ENCODE peak calls at places on chromosomes 2 and 18, in ten cellular contexts. One of them, this sample, is unnamed.

GRCh38 chr2:215693269-215693998 is 257.6 kb upstream of the FN1 start:
- DNase-seq in SK-N-MC: no peak
- DNase-seq in right cardiac atrium: no peak
- DNase-seq in HepG2: peak; percentile 93
- DNase-seq in A549: peak; percentile 45
- DNase-seq in skeletal muscle cell: peak; percentile 69
- DNase-seq in WERI-Rb-1: no peak
- DNase-seq in lower lobe of right lung: no peak
- DNase-seq in cardiac muscle cell: no peak
- DNase-seq in HFF-Myc: no peak
- DNase-seq in this sample: no peak

GRCh38 chr2:179538406-179538805 is 273.8 kb upstream of the SESTD1 start:
- DNase-seq in SK-N-MC: no peak
- DNase-seq in WERI-Rb-1: no peak
- DNase-seq in A549: no peak
- DNase-seq in lower lobe of right lung: no peak
- DNase-seq in HFF-Myc: no peak
- DNase-seq in cardiac muscle cell: no peak
- DNase-seq in skeletal muscle cell: no peak
- DNase-seq in HepG2: no peak
- DNase-seq in right cardiac atrium: no peak
- DNase-seq in this sample: no peak

GRCh38 chr2:156156580-156156979 is 175.9 kb downstream of the NR4A2 start:
- DNase-seq in SK-N-MC: no peak
- DNase-seq in HFF-Myc: no peak
- DNase-seq in cardiac muscle cell: peak; percentile 7
- DNase-seq in right cardiac atrium: no peak
- DNase-seq in skeletal muscle cell: no peak
- DNase-seq in A549: no peak
- DNase-seq in HepG2: peak; percentile 50
- DNase-seq in lower lobe of right lung: no peak
- DNase-seq in WERI-Rb-1: no peak
- DNase-seq in this sample: no peak

GRCh38 chr2:213188971-213189899 is 37.8 kb upstream of the IKZF2 start:
- DNase-seq in SK-N-MC: no peak
- DNase-seq in lower lobe of right lung: peak; percentile 30
- DNase-seq in HepG2: peak; percentile 6
- DNase-seq in WERI-Rb-1: no peak
- DNase-seq in cardiac muscle cell: peak; percentile 49
- DNase-seq in A549: no peak
- DNase-seq in right cardiac atrium: no peak
- DNase-seq in HFF-Myc: peak; percentile 4
- DNase-seq in skeletal muscle cell: no peak
- DNase-seq in this sample: peak; percentile 45

GRCh38 chr2:230863442-230864121 is 1.2 kb upstream of the ITM2C start:
- DNase-seq in skeletal muscle cell: no peak
- DNase-seq in WERI-Rb-1: peak; percentile 57
- DNase-seq in cardiac muscle cell: no peak
- DNase-seq in lower lobe of right lung: no peak
- DNase-seq in HepG2: no peak
- DNase-seq in right cardiac atrium: no peak
- DNase-seq in HFF-Myc: no peak
- DNase-seq in SK-N-MC: no peak
- DNase-seq in A549: no peak
- DNase-seq in this sample: no peak

GRCh38 chr2:229141626-229142025 is 129.5 kb downstream of the PID1 start:
- DNase-seq in skeletal muscle cell: peak; percentile 61
- DNase-seq in HepG2: no peak
- DNase-seq in SK-N-MC: no peak
- DNase-seq in lower lobe of right lung: no peak
- DNase-seq in cardiac muscle cell: no peak
- DNase-seq in HFF-Myc: peak; percentile 31
- DNase-seq in A549: no peak
- DNase-seq in WERI-Rb-1: no peak
- DNase-seq in right cardiac atrium: no peak
- DNase-seq in this sample: no peak

GRCh38 chr2:237806334-237806733 is 7.8 kb downstream of the RBM44 start:
- DNase-seq in skeletal muscle cell: no peak
- DNase-seq in HFF-Myc: no peak
- DNase-seq in cardiac muscle cell: no peak
- DNase-seq in lower lobe of right lung: no peak
- DNase-seq in HepG2: no peak
- DNase-seq in SK-N-MC: peak; percentile 56
- DNase-seq in WERI-Rb-1: no peak
- DNase-seq in right cardiac atrium: no peak
- DNase-seq in A549: no peak
- DNase-seq in this sample: no peak

GRCh38 chr18:13292736-13293135 is 74.2 kb downstream of the LDLRAD4 start:
- DNase-seq in lower lobe of right lung: no peak
- DNase-seq in SK-N-MC: no peak
- DNase-seq in cardiac muscle cell: no peak
- DNase-seq in skeletal muscle cell: no peak
- DNase-seq in A549: no peak
- DNase-seq in HepG2: no peak
- DNase-seq in right cardiac atrium: no peak
- DNase-seq in WERI-Rb-1: no peak
- DNase-seq in HFF-Myc: no peak
- DNase-seq in this sample: no peak

GRCh38 chr18:72541871-72542690 is 2.1 kb downstream of the CBLN2 start:
- DNase-seq in HFF-Myc: no peak
- DNase-seq in WERI-Rb-1: peak; percentile 47
- DNase-seq in skeletal muscle cell: no peak
- DNase-seq in lower lobe of right lung: no peak
- DNase-seq in cardiac muscle cell: peak; percentile 48
- DNase-seq in HepG2: no peak
- DNase-seq in A549: no peak
- DNase-seq in SK-N-MC: no peak
- DNase-seq in right cardiac atrium: no peak
- DNase-seq in this sample: peak; percentile 18

GRCh38 chr18:72542993-72543361 is 1.2 kb downstream of the CBLN2 start:
- DNase-seq in skeletal muscle cell: no peak
- DNase-seq in SK-N-MC: no peak
- DNase-seq in WERI-Rb-1: peak; percentile 17
- DNase-seq in lower lobe of right lung: no peak
- DNase-seq in A549: no peak
- DNase-seq in HepG2: no peak
- DNase-seq in HFF-Myc: no peak
- DNase-seq in cardiac muscle cell: peak; percentile 51
- DNase-seq in right cardiac atrium: no peak
- DNase-seq in this sample: peak; percentile 12

GRCh38 chr18:72539861-72540260 is 4.3 kb downstream of the CBLN2 start:
- DNase-seq in skeletal muscle cell: no peak
- DNase-seq in A549: no peak
- DNase-seq in WERI-Rb-1: no peak
- DNase-seq in HepG2: no peak
- DNase-seq in HFF-Myc: no peak
- DNase-seq in SK-N-MC: no peak
- DNase-seq in lower lobe of right lung: no peak
- DNase-seq in right cardiac atrium: no peak
- DNase-seq in cardiac muscle cell: no peak
- DNase-seq in this sample: no peak

GRCh38 chr18:72544092-72544886 is at the start of gene CBLN2:
- DNase-seq in WERI-Rb-1: peak; percentile 61
- DNase-seq in SK-N-MC: no peak
- DNase-seq in lower lobe of right lung: peak; percentile 45
- DNase-seq in cardiac muscle cell: peak; percentile 92
- DNase-seq in A549: peak; percentile 58
- DNase-seq in right cardiac atrium: peak; percentile 50
- DNase-seq in HepG2: peak; percentile 23
- DNase-seq in HFF-Myc: no peak
- DNase-seq in skeletal muscle cell: peak; percentile 7
- DNase-seq in this sample: peak; percentile 85

GRCh38 chr18:72543362-72544055 is 633 bp downstream of the CBLN2 start:
- DNase-seq in WERI-Rb-1: peak; percentile 12
- DNase-seq in HepG2: no peak
- DNase-seq in skeletal muscle cell: no peak
- DNase-seq in right cardiac atrium: no peak
- DNase-seq in HFF-Myc: no peak
- DNase-seq in A549: no peak
- DNase-seq in lower lobe of right lung: no peak
- DNase-seq in cardiac muscle cell: peak; percentile 42
- DNase-seq in SK-N-MC: no peak
- DNase-seq in this sample: no peak
- H3K4me3 ChIP-seq in WERI-Rb-1: peak overlapping the region; percentile 49
- H3K4me3 ChIP-seq in HepG2: no peak overlapping the region
- H3K4me3 ChIP-seq in skeletal muscle cell: peak overlapping the region; percentile 21
- H3K4me3 ChIP-seq in right cardiac atrium: peak overlapping the region; percentile 33
- H3K4me3 ChIP-seq in HFF-Myc: no peak overlapping the region
- H3K4me3 ChIP-seq in A549: peak overlapping the region; percentile 40
- H3K4me3 ChIP-seq in lower lobe of right lung: peak overlapping the region; percentile 3
- H3K4me3 ChIP-seq in cardiac muscle cell: peak overlapping the region; percentile 42
- H3K4me3 ChIP-seq in SK-N-MC: peak overlapping the region; percentile 54
- H3K4me3 ChIP-seq in this sample: peak overlapping the region; percentile 22

GRCh38 chr2:95024306-95024880 is 1.1 kb upstream of the MAL start:
- DNase-seq in HepG2: no peak
- DNase-seq in right cardiac atrium: no peak
- DNase-seq in lower lobe of right lung: no peak
- DNase-seq in A549: no peak
- DNase-seq in skeletal muscle cell: no peak
- DNase-seq in WERI-Rb-1: no peak
- DNase-seq in cardiac muscle cell: no peak
- DNase-seq in HFF-Myc: no peak
- DNase-seq in SK-N-MC: no peak
- DNase-seq in this sample: no peak

GRCh38 chr2:95026471-95027368 is 1.2 kb downstream of the MAL start:
- DNase-seq in right cardiac atrium: no peak
- DNase-seq in cardiac muscle cell: no peak
- DNase-seq in skeletal muscle cell: no peak
- DNase-seq in lower lobe of right lung: no peak
- DNase-seq in SK-N-MC: no peak
- DNase-seq in WERI-Rb-1: no peak
- DNase-seq in HepG2: no peak
- DNase-seq in A549: no peak
- DNase-seq in HFF-Myc: no peak
- DNase-seq in this sample: no peak

GRCh38 chr2:95025406-95026319 is at the start of gene MAL:
- DNase-seq in skeletal muscle cell: no peak
- DNase-seq in cardiac muscle cell: peak; percentile 38
- DNase-seq in HepG2: no peak
- DNase-seq in right cardiac atrium: peak; percentile 38
- DNase-seq in A549: peak; percentile 41
- DNase-seq in HFF-Myc: no peak
- DNase-seq in lower lobe of right lung: no peak
- DNase-seq in SK-N-MC: no peak
- DNase-seq in WERI-Rb-1: peak; percentile 47
- DNase-seq in this sample: no peak

GRCh38 chr2:95023222-95023597 is 2.3 kb upstream of the MAL start:
- DNase-seq in SK-N-MC: no peak
- DNase-seq in A549: peak; percentile 40
- DNase-seq in WERI-Rb-1: peak; percentile 45
- DNase-seq in right cardiac atrium: no peak
- DNase-seq in lower lobe of right lung: no peak
- DNase-seq in HepG2: peak; percentile 32
- DNase-seq in skeletal muscle cell: no peak
- DNase-seq in cardiac muscle cell: no peak
- DNase-seq in HFF-Myc: no peak
- DNase-seq in this sample: no peak

GRCh38 chr2:95024960-95025405 is 525 bp upstream of the MAL start:
- DNase-seq in SK-N-MC: no peak
- DNase-seq in HFF-Myc: no peak
- DNase-seq in right cardiac atrium: no peak
- DNase-seq in WERI-Rb-1: no peak
- DNase-seq in A549: no peak
- DNase-seq in lower lobe of right lung: no peak
- DNase-seq in cardiac muscle cell: no peak
- DNase-seq in HepG2: no peak
- DNase-seq in skeletal muscle cell: no peak
- DNase-seq in this sample: no peak
- H3K4me3 ChIP-seq in SK-N-MC: no peak overlapping the region
- H3K4me3 ChIP-seq in HFF-Myc: no peak overlapping the region
- H3K4me3 ChIP-seq in right cardiac atrium: peak overlapping the region; percentile 58
- H3K4me3 ChIP-seq in WERI-Rb-1: no peak overlapping the region
- H3K4me3 ChIP-seq in A549: peak overlapping the region; percentile 49
- H3K4me3 ChIP-seq in lower lobe of right lung: peak overlapping the region; percentile 53
- H3K4me3 ChIP-seq in cardiac muscle cell: peak overlapping the region; percentile 38
- H3K4me3 ChIP-seq in HepG2: no peak overlapping the region
- H3K4me3 ChIP-seq in skeletal muscle cell: no peak overlapping the region
- H3K4me3 ChIP-seq in this sample: no peak overlapping the region

GRCh38 chr2:193502363-193503035 is 1307.8 kb upstream of the TMEFF2 start:
- DNase-seq in WERI-Rb-1: no peak
- DNase-seq in lower lobe of right lung: no peak
- DNase-seq in cardiac muscle cell: no peak
- DNase-seq in SK-N-MC: no peak
- DNase-seq in skeletal muscle cell: no peak
- DNase-seq in HFF-Myc: no peak
- DNase-seq in HepG2: no peak
- DNase-seq in A549: no peak
- DNase-seq in right cardiac atrium: no peak
- DNase-seq in this sample: peak; percentile 90
- H3K4me3 ChIP-seq in WERI-Rb-1: no peak overlapping the region
- H3K4me3 ChIP-seq in lower lobe of right lung: no peak overlapping the region
- H3K4me3 ChIP-seq in cardiac muscle cell: no peak overlapping the region
- H3K4me3 ChIP-seq in SK-N-MC: no peak overlapping the region
- H3K4me3 ChIP-seq in skeletal muscle cell: no peak overlapping the region
- H3K4me3 ChIP-seq in HFF-Myc: no peak overlapping the region
- H3K4me3 ChIP-seq in HepG2: no peak overlapping the region
- H3K4me3 ChIP-seq in A549: no peak overlapping the region
- H3K4me3 ChIP-seq in right cardiac atrium: no peak overlapping the region
- H3K4me3 ChIP-seq in this sample: peak overlapping the region; percentile 25

GRCh38 chr18:34224423-34225217 is at the start of gene NOL4:
- DNase-seq in SK-N-MC: no peak
- DNase-seq in A549: peak; percentile 4
- DNase-seq in cardiac muscle cell: peak; percentile 95
- DNase-seq in WERI-Rb-1: peak; percentile 91
- DNase-seq in lower lobe of right lung: peak; percentile 56
- DNase-seq in skeletal muscle cell: no peak
- DNase-seq in right cardiac atrium: peak; percentile 35
- DNase-seq in HFF-Myc: no peak
- DNase-seq in HepG2: peak; percentile 51
- DNase-seq in this sample: peak; percentile 85

GRCh38 chr18:34223164-34223892 is 1.4 kb downstream of the NOL4 start:
- DNase-seq in right cardiac atrium: no peak
- DNase-seq in SK-N-MC: no peak
- DNase-seq in lower lobe of right lung: no peak
- DNase-seq in WERI-Rb-1: peak; percentile 38
- DNase-seq in HepG2: no peak
- DNase-seq in HFF-Myc: no peak
- DNase-seq in skeletal muscle cell: no peak
- DNase-seq in A549: peak; percentile 5
- DNase-seq in cardiac muscle cell: peak; percentile 49
- DNase-seq in this sample: peak; percentile 13

GRCh38 chr18:34223893-34224422 is 755 bp downstream of the NOL4 start:
- DNase-seq in skeletal muscle cell: no peak
- DNase-seq in right cardiac atrium: no peak
- DNase-seq in SK-N-MC: no peak
- DNase-seq in cardiac muscle cell: no peak
- DNase-seq in lower lobe of right lung: no peak
- DNase-seq in HFF-Myc: no peak
- DNase-seq in WERI-Rb-1: no peak
- DNase-seq in HepG2: no peak
- DNase-seq in A549: no peak
- DNase-seq in this sample: no peak

GRCh38 chr18:34222396-34223163 is 2.1 kb downstream of the NOL4 start:
- DNase-seq in skeletal muscle cell: no peak
- DNase-seq in lower lobe of right lung: peak; percentile 47
- DNase-seq in HFF-Myc: no peak
- DNase-seq in HepG2: no peak
- DNase-seq in right cardiac atrium: peak; percentile 35
- DNase-seq in A549: no peak
- DNase-seq in WERI-Rb-1: peak; percentile 45
- DNase-seq in cardiac muscle cell: peak; percentile 51
- DNase-seq in SK-N-MC: no peak
- DNase-seq in this sample: peak; percentile 19

DNA sequence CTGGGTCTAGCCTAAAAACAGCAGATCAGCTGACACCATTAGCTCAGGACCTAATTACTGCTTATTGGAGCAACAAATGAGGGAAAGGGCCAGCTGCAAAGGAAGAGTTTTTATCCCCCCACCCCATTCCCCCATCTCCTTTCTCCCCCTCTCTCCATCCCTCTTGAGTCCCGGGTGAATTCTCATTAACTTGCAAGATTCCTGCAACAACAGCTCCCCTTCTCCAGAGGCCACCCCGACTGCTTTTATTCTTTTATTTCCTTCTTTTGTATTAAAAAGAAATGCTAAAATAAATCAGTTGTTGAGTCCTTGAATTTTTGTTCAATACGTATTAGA is 473 bp upstream of the NOL4 start:
- DNase-seq in skeletal muscle cell: no peak
- DNase-seq in WERI-Rb-1: no peak
- DNase-seq in HepG2: no peak
- DNase-seq in cardiac muscle cell: no peak
- DNase-seq in right cardiac atrium: no peak
- DNase-seq in lower lobe of right lung: no peak
- DNase-seq in A549: no peak
- DNase-seq in SK-N-MC: no peak
- DNase-seq in HFF-Myc: no peak
- DNase-seq in this sample: no peak
- H3K4me3 ChIP-seq in skeletal muscle cell: peak overlapping the region; percentile 52
- H3K4me3 ChIP-seq in WERI-Rb-1: peak overlapping the region; percentile 54
- H3K4me3 ChIP-seq in HepG2: no peak overlapping the region
- H3K4me3 ChIP-seq in cardiac muscle cell: peak overlapping the region; percentile 62
- H3K4me3 ChIP-seq in right cardiac atrium: peak overlapping the region; percentile 59
- H3K4me3 ChIP-seq in lower lobe of right lung: no peak overlapping the region
- H3K4me3 ChIP-seq in A549: no peak overlapping the region
- H3K4me3 ChIP-seq in SK-N-MC: peak overlapping the region; percentile 86
- H3K4me3 ChIP-seq in HFF-Myc: no peak overlapping the region
- H3K4me3 ChIP-seq in this sample: no peak overlapping the region